ENCODE peak calls at places on chromosomes 1 and 21, in six cellular contexts. One of them, this sample, is unnamed.

GRCh38 chr1:245583081-245583480 is 428.3 kb downstream of the KIF26B start:
- DNase-seq in right atrium auricular region: no peak
- DNase-seq in T-cell: no peak
- DNase-seq in tibial artery: no peak
- DNase-seq in glutamatergic neuron: no peak
- DNase-seq in CD8-positive, alpha-beta T cell: no peak
- DNase-seq in this sample: no peak

GRCh38 chr1:66732407-66733166 is 19.7 kb upstream of the DYNLT5 start:
- DNase-seq in right atrium auricular region: no peak
- DNase-seq in T-cell: no peak
- DNase-seq in tibial artery: no peak
- DNase-seq in glutamatergic neuron: no peak
- DNase-seq in CD8-positive, alpha-beta T cell: no peak
- DNase-seq in this sample: no peak

GRCh38 chr1:203288351-203288894 is 16.9 kb upstream of the BTG2 start:
- DNase-seq in right atrium auricular region: no peak
- DNase-seq in T-cell: no peak
- DNase-seq in tibial artery: no peak
- DNase-seq in glutamatergic neuron: no peak
- DNase-seq in CD8-positive, alpha-beta T cell: no peak
- DNase-seq in this sample: no peak

GRCh38 chr1:238396140-238396539 is 505.4 kb upstream of the ZP4 start:
- DNase-seq in right atrium auricular region: no peak
- DNase-seq in T-cell: no peak
- DNase-seq in tibial artery: no peak
- DNase-seq in glutamatergic neuron: no peak
- DNase-seq in CD8-positive, alpha-beta T cell: no peak
- DNase-seq in this sample: no peak

GRCh38 chr1:221886311-221887090 is 144.6 kb upstream of the DUSP10 start:
- DNase-seq in right atrium auricular region: no peak
- DNase-seq in T-cell: no peak
- DNase-seq in tibial artery: no peak
- DNase-seq in glutamatergic neuron: no peak
- DNase-seq in CD8-positive, alpha-beta T cell: no peak
- DNase-seq in this sample: no peak

GRCh38 chr1:234842726-234843641 is 233.0 kb upstream of the IRF2BP2 start:
- DNase-seq in right atrium auricular region: peak
- DNase-seq in T-cell: peak
- DNase-seq in tibial artery: no peak
- DNase-seq in glutamatergic neuron: no peak
- DNase-seq in CD8-positive, alpha-beta T cell: peak
- DNase-seq in this sample: no peak

GRCh38 chr1:104760017-104760416 is 1010.3 kb downstream of the AMY1C start:
- DNase-seq in right atrium auricular region: no peak
- DNase-seq in T-cell: no peak
- DNase-seq in tibial artery: no peak
- DNase-seq in glutamatergic neuron: no peak
- DNase-seq in CD8-positive, alpha-beta T cell: no peak
- DNase-seq in this sample: no peak

GRCh38 chr21:16908087-16908486 is 604.8 kb upstream of the CXADR start:
- DNase-seq in right atrium auricular region: no peak
- DNase-seq in T-cell: no peak
- DNase-seq in tibial artery: no peak
- DNase-seq in glutamatergic neuron: no peak
- DNase-seq in CD8-positive, alpha-beta T cell: no peak
- DNase-seq in this sample: no peak

This sample was measured in stomach.